ENCODE peak calls at places on chromosomes 6 and 20, in six cellular contexts. One of them, this sample, is unnamed.

GRCh38 chr6:17298257-17298656 is 17.1 kb downstream of the RBM24 start:
- DNase-seq in transverse colon: no peak
- DNase-seq in neural progenitor cell: no peak
- DNase-seq in CD8-positive, alpha-beta T cell: no peak
- DNase-seq in upper lobe of right lung: no peak
- DNase-seq in OCI-LY7: no peak
- DNase-seq in this sample: no peak

GRCh38 chr6:126548301-126548700 is 208.4 kb downstream of the CENPW start:
- DNase-seq in transverse colon: no peak
- DNase-seq in neural progenitor cell: no peak
- DNase-seq in CD8-positive, alpha-beta T cell: no peak
- DNase-seq in upper lobe of right lung: no peak
- DNase-seq in OCI-LY7: no peak
- DNase-seq in this sample: no peak

GRCh38 chr20:64149141-64149540 is 15.1 kb upstream of the MYT1 start:
- DNase-seq in transverse colon: no peak
- DNase-seq in neural progenitor cell: no peak
- DNase-seq in CD8-positive, alpha-beta T cell: no peak
- DNase-seq in upper lobe of right lung: peak
- DNase-seq in OCI-LY7: no peak
- DNase-seq in this sample: no peak

GRCh38 chr6:101296184-101296583 is 97.3 kb upstream of the GRIK2 start:
- DNase-seq in transverse colon: no peak
- DNase-seq in neural progenitor cell: no peak
- DNase-seq in CD8-positive, alpha-beta T cell: no peak
- DNase-seq in upper lobe of right lung: no peak
- DNase-seq in OCI-LY7: no peak
- DNase-seq in this sample: no peak

GRCh38 chr6:72640622-72640930 is 18.7 kb downstream of the KCNQ5 start:
- DNase-seq in transverse colon: no peak
- DNase-seq in neural progenitor cell: no peak
- DNase-seq in CD8-positive, alpha-beta T cell: no peak
- DNase-seq in upper lobe of right lung: no peak
- DNase-seq in OCI-LY7: no peak
- DNase-seq in this sample: no peak

GRCh38 chr20:62709537-62709905 is 885 bp downstream of the NTSR1 start:
- DNase-seq in transverse colon: no peak
- DNase-seq in neural progenitor cell: no peak
- DNase-seq in CD8-positive, alpha-beta T cell: no peak
- DNase-seq in upper lobe of right lung: no peak
- DNase-seq in OCI-LY7: no peak
- DNase-seq in this sample: no peak

GRCh38 chr6:149130093-149130872 is 187.2 kb upstream of the TAB2 start:
- DNase-seq in transverse colon: no peak
- DNase-seq in neural progenitor cell: no peak
- DNase-seq in CD8-positive, alpha-beta T cell: no peak
- DNase-seq in upper lobe of right lung: no peak
- DNase-seq in OCI-LY7: no peak
- DNase-seq in this sample: no peak

GRCh38 chr6:136290406-136291010 is 862 bp upstream of the BCLAF1 start:
- DNase-seq in transverse colon: peak
- DNase-seq in neural progenitor cell: peak
- DNase-seq in CD8-positive, alpha-beta T cell: peak
- DNase-seq in upper lobe of right lung: peak
- DNase-seq in OCI-LY7: peak
- DNase-seq in this sample: peak

GRCh38 chr6:32845381-32845884 is 1.6 kb upstream of the PSMB8 start:
- DNase-seq in transverse colon: peak
- DNase-seq in neural progenitor cell: no peak
- DNase-seq in CD8-positive, alpha-beta T cell: peak
- DNase-seq in upper lobe of right lung: no peak
- DNase-seq in OCI-LY7: peak
- DNase-seq in this sample: peak

GRCh38 chr20:36462440-36463211 is 78.7 kb upstream of the MYL9 start:
- DNase-seq in transverse colon: peak
- DNase-seq in neural progenitor cell: peak
- DNase-seq in CD8-positive, alpha-beta T cell: no peak
- DNase-seq in upper lobe of right lung: peak
- DNase-seq in OCI-LY7: peak
- DNase-seq in this sample: no peak

GRCh38 chr6:159877256-159877808 is 13.5 kb upstream of the MAS1 start:
- DNase-seq in transverse colon: no peak
- DNase-seq in neural progenitor cell: no peak
- DNase-seq in CD8-positive, alpha-beta T cell: no peak
- DNase-seq in upper lobe of right lung: no peak
- DNase-seq in OCI-LY7: no peak
- DNase-seq in this sample: no peak
- H3K27ac ChIP-seq in transverse colon: no peak
- H3K27ac ChIP-seq in neural progenitor cell: no peak
- H3K27ac ChIP-seq in CD8-positive, alpha-beta T cell: no peak
- H3K27ac ChIP-seq in upper lobe of right lung: no peak
- H3K27ac ChIP-seq in OCI-LY7: no peak
- H3K27ac ChIP-seq in this sample: no peak

DNA sequence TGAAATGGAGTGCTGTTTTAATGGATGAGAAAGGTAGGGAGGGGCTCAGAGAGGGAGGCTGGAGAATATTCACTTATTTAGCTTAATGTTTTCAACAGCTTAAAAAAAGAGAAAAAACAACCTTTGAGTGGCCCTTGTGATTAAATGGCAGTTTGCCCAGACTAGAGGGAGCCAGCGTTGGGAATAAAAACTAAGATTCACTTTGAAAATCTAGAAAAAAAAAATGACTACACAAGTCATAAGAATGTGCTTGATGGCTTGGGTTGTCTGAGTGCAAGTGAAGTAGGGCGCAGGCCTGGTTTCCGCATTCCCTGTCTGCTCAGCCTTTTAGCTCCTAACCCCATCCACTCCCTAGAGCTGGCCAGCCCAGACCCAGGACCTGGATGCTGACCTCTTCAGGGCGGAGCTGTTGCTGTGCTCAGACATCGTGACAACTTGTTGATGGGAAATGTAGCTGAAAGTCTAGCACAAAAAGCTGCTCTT is 28.9 kb downstream of the UTRN start:
- DNase-seq in transverse colon: no peak
- DNase-seq in neural progenitor cell: no peak
- DNase-seq in CD8-positive, alpha-beta T cell: no peak
- DNase-seq in upper lobe of right lung: peak
- DNase-seq in OCI-LY7: no peak
- DNase-seq in this sample: no peak
- H3K27ac ChIP-seq in transverse colon: peak
- H3K27ac ChIP-seq in neural progenitor cell: no peak
- H3K27ac ChIP-seq in CD8-positive, alpha-beta T cell: no peak
- H3K27ac ChIP-seq in upper lobe of right lung: peak
- H3K27ac ChIP-seq in OCI-LY7: no peak
- H3K27ac ChIP-seq in this sample: no peak

GRCh38 chr6:11188161-11188915 is 44.1 kb downstream of the NEDD9 start:
- DNase-seq in transverse colon: no peak
- DNase-seq in neural progenitor cell: no peak
- DNase-seq in CD8-positive, alpha-beta T cell: no peak
- DNase-seq in upper lobe of right lung: no peak
- DNase-seq in OCI-LY7: no peak
- DNase-seq in this sample: no peak
- H3K27ac ChIP-seq in transverse colon: peak
- H3K27ac ChIP-seq in neural progenitor cell: no peak
- H3K27ac ChIP-seq in CD8-positive, alpha-beta T cell: no peak
- H3K27ac ChIP-seq in upper lobe of right lung: no peak
- H3K27ac ChIP-seq in OCI-LY7: no peak
- H3K27ac ChIP-seq in this sample: no peak

DNA sequence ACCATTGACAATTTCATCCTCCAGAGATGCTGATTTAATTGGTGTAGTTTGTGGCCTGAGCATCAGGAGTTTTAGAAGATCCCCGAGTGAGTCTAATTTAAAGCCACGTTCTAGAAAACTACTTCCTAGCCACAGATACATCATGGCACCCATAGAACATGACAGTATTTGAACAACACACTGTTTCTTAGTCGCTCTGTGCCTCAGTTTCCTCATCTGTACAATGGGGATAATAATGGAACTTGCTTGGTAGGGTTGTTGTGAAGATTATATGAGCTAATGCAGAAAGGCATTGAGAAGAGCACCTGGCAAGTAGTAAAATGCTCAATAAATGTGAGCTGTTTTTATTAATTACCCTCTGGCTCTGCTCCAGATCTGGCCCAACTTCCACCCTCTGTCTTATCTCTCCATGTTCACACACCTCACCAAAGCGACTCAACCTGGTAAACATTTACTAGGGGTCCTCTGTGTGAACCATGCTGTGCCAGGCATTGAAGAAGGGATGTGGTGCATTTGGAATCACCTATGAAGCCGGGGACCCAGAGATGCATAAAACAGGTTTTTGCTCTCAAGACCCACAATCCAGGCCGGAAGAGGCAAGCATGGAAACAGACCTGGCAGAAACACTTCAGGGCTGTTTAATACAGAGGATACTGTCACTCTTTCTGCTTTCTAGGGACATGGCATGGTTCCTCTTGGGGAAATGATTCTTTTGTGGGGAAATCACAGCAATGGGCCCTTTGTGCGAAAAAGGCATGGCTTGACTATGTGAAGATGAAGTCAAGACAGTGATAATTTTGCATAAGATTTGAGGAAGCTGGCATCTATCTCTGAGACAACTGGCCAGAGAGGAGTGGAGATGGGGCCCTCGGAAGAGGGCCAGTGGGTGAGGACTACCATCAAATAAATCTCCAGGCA is 16.2 kb upstream of the MRPS18A start:
- DNase-seq in transverse colon: no peak
- DNase-seq in neural progenitor cell: no peak
- DNase-seq in CD8-positive, alpha-beta T cell: no peak
- DNase-seq in upper lobe of right lung: no peak
- DNase-seq in OCI-LY7: peak
- DNase-seq in this sample: peak
- H3K27ac ChIP-seq in transverse colon: peak
- H3K27ac ChIP-seq in neural progenitor cell: peak
- H3K27ac ChIP-seq in CD8-positive, alpha-beta T cell: no peak
- H3K27ac ChIP-seq in upper lobe of right lung: peak
- H3K27ac ChIP-seq in OCI-LY7: no peak
- H3K27ac ChIP-seq in this sample: no peak

GRCh38 chr20:38275815-38276550 is 15.4 kb upstream of the KIAA1755 start:
- DNase-seq in transverse colon: no peak
- DNase-seq in neural progenitor cell: no peak
- DNase-seq in CD8-positive, alpha-beta T cell: no peak
- DNase-seq in upper lobe of right lung: no peak
- DNase-seq in OCI-LY7: no peak
- DNase-seq in this sample: no peak

GRCh38 chr20:38278150-38278549 is 17.6 kb upstream of the KIAA1755 start:
- DNase-seq in transverse colon: no peak
- DNase-seq in neural progenitor cell: peak
- DNase-seq in CD8-positive, alpha-beta T cell: no peak
- DNase-seq in upper lobe of right lung: no peak
- DNase-seq in OCI-LY7: no peak
- DNase-seq in this sample: no peak

GRCh38 chr20:38277285-38277684 is 16.8 kb upstream of the KIAA1755 start:
- DNase-seq in transverse colon: no peak
- DNase-seq in neural progenitor cell: no peak
- DNase-seq in CD8-positive, alpha-beta T cell: no peak
- DNase-seq in upper lobe of right lung: no peak
- DNase-seq in OCI-LY7: no peak
- DNase-seq in this sample: no peak

GRCh38 chr20:38278763-38279162 is 18.2 kb upstream of the KIAA1755 start:
- DNase-seq in transverse colon: no peak
- DNase-seq in neural progenitor cell: no peak
- DNase-seq in CD8-positive, alpha-beta T cell: no peak
- DNase-seq in upper lobe of right lung: no peak
- DNase-seq in OCI-LY7: no peak
- DNase-seq in this sample: no peak

DNA sequence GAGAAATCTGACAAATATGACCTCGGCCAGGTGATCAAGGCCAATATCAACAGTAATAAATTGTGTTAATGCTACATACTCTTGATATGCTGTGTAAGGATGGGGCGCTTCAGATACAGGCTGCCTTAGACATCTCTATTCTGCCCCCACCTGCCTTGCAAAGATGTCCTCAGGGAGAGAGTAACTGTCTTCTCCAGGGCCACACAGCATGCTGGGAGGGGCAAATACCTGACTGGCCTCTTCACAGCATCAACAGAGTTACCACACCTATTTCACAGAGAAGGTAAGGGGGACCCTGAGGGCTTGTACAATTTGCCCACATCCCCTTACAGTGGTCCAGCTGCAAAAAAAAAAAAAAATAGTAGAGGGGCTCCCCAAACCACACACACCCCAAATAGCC is 17.2 kb upstream of the KIAA1755 start:
- DNase-seq in transverse colon: no peak
- DNase-seq in neural progenitor cell: no peak
- DNase-seq in CD8-positive, alpha-beta T cell: no peak
- DNase-seq in upper lobe of right lung: no peak
- DNase-seq in OCI-LY7: no peak
- DNase-seq in this sample: no peak
- H3K27ac ChIP-seq in transverse colon: no peak
- H3K27ac ChIP-seq in neural progenitor cell: no peak
- H3K27ac ChIP-seq in CD8-positive, alpha-beta T cell: no peak
- H3K27ac ChIP-seq in upper lobe of right lung: no peak
- H3K27ac ChIP-seq in OCI-LY7: no peak
- H3K27ac ChIP-seq in this sample: no peak

GRCh38 chr6:52533491-52533890 is 43.4 kb downstream of the TRAM2 start:
- DNase-seq in transverse colon: no peak
- DNase-seq in neural progenitor cell: no peak
- DNase-seq in CD8-positive, alpha-beta T cell: no peak
- DNase-seq in upper lobe of right lung: no peak
- DNase-seq in OCI-LY7: no peak
- DNase-seq in this sample: no peak

GRCh38 chr6:52532457-52532856 is 44.4 kb downstream of the TRAM2 start:
- DNase-seq in transverse colon: no peak
- DNase-seq in neural progenitor cell: no peak
- DNase-seq in CD8-positive, alpha-beta T cell: no peak
- DNase-seq in upper lobe of right lung: no peak
- DNase-seq in OCI-LY7: no peak
- DNase-seq in this sample: no peak

GRCh38 chr6:52534966-52535390 is 41.9 kb downstream of the TRAM2 start:
- DNase-seq in transverse colon: no peak
- DNase-seq in neural progenitor cell: no peak
- DNase-seq in CD8-positive, alpha-beta T cell: no peak
- DNase-seq in upper lobe of right lung: no peak
- DNase-seq in OCI-LY7: peak
- DNase-seq in this sample: no peak

GRCh38 chr6:52535711-52536423 is 41.0 kb downstream of the TRAM2 start:
- DNase-seq in transverse colon: no peak
- DNase-seq in neural progenitor cell: no peak
- DNase-seq in CD8-positive, alpha-beta T cell: no peak
- DNase-seq in upper lobe of right lung: no peak
- DNase-seq in OCI-LY7: peak
- DNase-seq in this sample: no peak

DNA sequence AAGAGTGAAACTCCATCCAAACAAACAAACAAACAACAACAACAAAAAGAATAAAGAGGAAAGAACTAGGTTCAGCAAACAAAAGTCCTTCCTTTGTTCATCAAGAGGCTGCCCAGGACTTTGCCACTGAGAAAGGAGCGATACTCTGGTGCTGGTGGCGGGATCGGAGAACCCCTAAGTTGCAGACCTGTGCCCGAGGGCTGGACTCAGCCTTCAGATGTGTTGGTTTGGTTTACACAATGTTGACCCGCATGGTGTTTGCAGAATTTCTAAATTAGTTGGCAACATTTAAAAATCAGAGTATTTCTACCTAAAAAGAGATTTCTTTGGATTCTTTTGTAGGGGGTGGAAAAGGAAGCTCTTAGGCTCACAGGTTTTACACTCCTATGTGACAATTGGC is 42.5 kb downstream of the TRAM2 start:
- DNase-seq in transverse colon: no peak
- DNase-seq in neural progenitor cell: no peak
- DNase-seq in CD8-positive, alpha-beta T cell: no peak
- DNase-seq in upper lobe of right lung: no peak
- DNase-seq in OCI-LY7: no peak
- DNase-seq in this sample: no peak
- H3K27ac ChIP-seq in transverse colon: no peak
- H3K27ac ChIP-seq in neural progenitor cell: no peak
- H3K27ac ChIP-seq in CD8-positive, alpha-beta T cell: no peak
- H3K27ac ChIP-seq in upper lobe of right lung: no peak
- H3K27ac ChIP-seq in OCI-LY7: peak
- H3K27ac ChIP-seq in this sample: no peak